ENCODE peak calls at places on chromosomes 12 and 14, in four cellular contexts. I is naive thymus-derived CD4-positive, alpha-beta T cell; E is psoas muscle; U is Caco-2. Q is an unnamed sample.

GRCh38 chr12:118645219-118645618 is 268.9 kb downstream of the SUDS3 start:
- DNase-seq in I (no peak), E (no peak), U (peak; percentile 58), Q (peak; percentile 37)

GRCh38 chr12:132824053-132824452 is 4.6 kb downstream of the GOLGA3 start:
- DNase-seq in I (no peak), E (no peak), U (no peak), Q (no peak)

GRCh38 chr14:34318014-34318413 is 144.0 kb downstream of the SPTSSA start:
- DNase-seq in I (no peak), E (no peak), U (no peak), Q (no peak)

GRCh38 chr12:116442981-116443380 is 116.2 kb upstream of the MAP1LC3B2 start:
- DNase-seq in I (no peak), E (no peak), U (no peak), Q (no peak)

GRCh38 chr12:2794261-2794735 is 472 bp upstream of the FKBP4 start:
- DNase-seq in I (peak; percentile 21), E (peak; percentile 57), U (no peak), Q (no peak)

GRCh38 chr12:43352001-43352400 is 200.0 kb downstream of the ADAMTS20 start:
- DNase-seq in I (no peak), E (no peak), U (no peak), Q (no peak)

GRCh38 chr12:53719649-53720048 is 7.6 kb downstream of the CALCOCO1 start:
- DNase-seq in I (no peak), E (no peak), U (no peak), Q (no peak)

GRCh38 chr12:115354007-115354452 is 670.1 kb upstream of the TBX3 start:
- DNase-seq in I (no peak), E (peak; percentile 66), U (no peak), Q (no peak)

GRCh38 chr14:23864252-23864651 is 89.3 kb upstream of the DHRS4 start:
- DNase-seq in I (no peak), E (no peak), U (no peak), Q (no peak)

GRCh38 chr12:63937381-63938168 is 93.1 kb downstream of the SRGAP1 start:
- DNase-seq in I (no peak), E (no peak), U (no peak), Q (no peak)

GRCh38 chr12:55932546-55932919 is 1.6 kb downstream of the DGKA start:
- DNase-seq in I (peak; percentile 62), E (no peak), U (no peak), Q (peak; percentile 55)

GRCh38 chr12:56385873-56386272 is 23.2 kb upstream of the APOF start:
- DNase-seq in I (no peak), E (no peak), U (no peak), Q (no peak)

GRCh38 chr14:65813760-65814387 is 401.3 kb downstream of the FUT8 start:
- DNase-seq in I (peak; percentile 12), E (no peak), U (no peak), Q (no peak)

GRCh38 chr12:26870491-26871419 is 37.8 kb upstream of the ITPR2 start:
- DNase-seq in I (no peak), E (peak; percentile 63), U (no peak), Q (peak; percentile 76)

GRCh38 chr14:80077262-80077661 is 134.0 kb downstream of the DIO2 start:
- DNase-seq in I (no peak), E (no peak), U (no peak), Q (no peak)

GRCh38 chr12:71469235-71469873 is 29.8 kb downstream of the LGR5 start:
- DNase-seq in I (no peak), E (no peak), U (no peak), Q (no peak)

DNA sequence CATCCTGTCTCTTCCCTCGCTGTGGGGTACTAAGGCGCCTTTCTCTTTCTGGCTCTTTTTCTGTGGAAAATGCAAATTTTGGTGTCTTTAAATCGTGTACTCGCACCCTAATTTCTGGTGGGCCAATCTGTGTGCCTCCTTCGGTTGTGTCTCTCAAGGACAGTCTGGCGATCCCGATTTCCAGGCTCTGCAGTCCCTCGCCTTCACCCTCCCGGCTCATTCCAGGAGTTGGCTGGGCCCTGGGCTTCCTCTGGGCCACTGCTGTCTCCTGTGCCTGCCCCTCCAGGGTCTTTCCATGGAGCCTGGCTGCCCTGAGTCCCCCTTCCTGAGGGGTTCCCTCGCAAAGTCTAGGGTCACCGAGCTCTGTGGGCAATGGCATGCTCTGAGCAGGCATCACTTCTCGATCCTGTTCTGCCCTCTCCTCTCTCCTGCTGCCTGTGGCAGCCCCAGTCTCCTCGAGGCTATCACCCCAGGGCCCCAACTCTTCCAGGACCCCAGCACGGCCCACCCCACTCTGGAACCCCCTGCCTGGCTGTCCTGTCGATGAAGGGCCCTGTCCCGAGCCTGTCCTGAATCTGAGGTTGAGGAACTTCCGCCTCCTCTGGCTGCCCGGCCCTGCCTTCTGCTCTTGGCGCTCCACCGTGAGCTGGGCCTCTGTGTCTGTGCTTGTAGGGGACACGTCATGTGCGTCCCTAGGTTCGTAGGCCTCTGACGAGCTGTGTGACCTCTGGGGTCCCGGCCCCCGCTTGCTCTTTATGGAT is 24.1 kb downstream of the AHNAK2 start:
- DNase-seq in I (no peak), E (peak; percentile 36), U (no peak), Q (no peak)
- H3K4me3 ChIP-seq in I (no peak overlapping the region), E (no peak overlapping the region), U (no peak overlapping the region), Q (no peak overlapping the region)

DNA sequence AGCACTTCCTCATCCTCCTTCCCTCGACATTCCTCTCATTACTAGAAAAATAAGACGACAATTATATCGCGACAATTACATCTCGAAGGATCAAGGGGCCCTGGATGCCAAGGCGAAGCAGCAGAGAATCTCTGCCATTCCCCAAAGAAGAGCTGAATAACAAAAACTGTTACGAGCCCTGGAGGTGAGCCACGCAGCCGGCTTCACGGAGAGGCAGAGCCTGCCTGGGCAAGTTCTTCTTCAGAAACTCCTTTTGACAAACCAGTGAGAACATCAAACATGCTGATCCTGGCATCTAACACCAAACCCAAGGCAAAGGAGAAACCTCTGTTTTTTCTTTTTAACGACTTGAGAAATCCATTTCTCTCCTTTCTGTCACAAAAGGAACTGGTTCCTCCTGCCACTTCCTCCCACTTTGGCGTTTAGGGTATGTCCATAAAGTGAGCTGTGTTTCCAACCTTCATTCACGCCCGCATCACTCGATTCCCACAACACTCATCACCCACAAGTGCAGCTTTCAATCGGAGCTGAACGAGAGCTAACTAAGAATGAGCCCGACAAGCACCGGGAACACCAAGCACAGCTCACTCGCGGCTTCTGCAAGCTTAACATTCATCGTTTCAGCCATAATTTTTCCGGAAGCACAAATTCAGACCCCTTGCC is 21.5 kb downstream of the CCDC88C start:
- DNase-seq in I (no peak), E (no peak), U (no peak), Q (no peak)
- H3K4me3 ChIP-seq in I (peak overlapping the region; percentile 43), E (no peak overlapping the region), U (no peak overlapping the region), Q (peak overlapping the region; percentile 37)

DNA sequence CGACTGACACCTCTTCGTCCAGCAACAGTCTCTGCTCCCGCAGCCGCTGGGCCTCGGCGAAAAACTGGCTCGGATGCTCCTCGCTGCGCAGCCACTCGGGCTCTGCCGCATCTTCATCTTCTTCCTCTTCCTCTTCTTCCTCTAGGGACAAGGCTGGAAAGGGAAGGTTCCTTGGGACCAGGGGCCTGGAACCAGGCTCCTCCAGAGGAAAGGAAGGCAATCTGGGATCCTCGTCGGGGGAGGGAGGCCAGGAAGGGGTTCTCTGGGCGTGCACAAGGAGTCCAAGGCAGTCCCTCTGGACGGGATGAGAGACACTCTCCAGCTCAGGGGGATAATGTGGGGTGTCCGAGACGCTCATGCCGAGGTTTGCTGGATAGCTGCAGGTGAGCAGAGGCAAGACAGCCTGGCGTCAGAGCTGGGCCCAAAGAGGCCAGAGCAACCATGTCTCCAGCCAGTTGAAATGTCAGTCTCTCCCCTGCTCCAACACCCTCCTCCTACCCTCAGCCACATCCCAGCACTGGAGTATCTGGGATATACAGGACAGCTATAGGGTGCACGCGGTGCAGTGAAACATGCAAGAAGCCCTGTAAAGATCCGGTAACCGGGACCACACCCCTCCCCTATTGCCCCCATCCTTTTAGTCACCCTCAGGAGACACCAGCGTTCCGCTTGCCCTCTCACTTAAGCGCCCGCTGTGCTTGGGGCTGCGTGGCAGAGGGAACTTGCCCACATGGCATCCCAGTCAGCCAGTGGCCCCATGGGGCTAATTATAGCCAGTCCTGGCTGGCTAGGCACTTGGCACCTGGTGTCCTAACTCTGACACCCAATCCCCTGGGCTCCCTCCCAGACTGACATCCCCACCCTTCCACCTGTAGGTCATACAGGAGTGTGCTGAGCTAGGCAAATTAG is at the start of gene KLHL33:
- DNase-seq in I (no peak), E (peak; percentile 90), U (no peak), Q (no peak)
- H3K4me3 ChIP-seq in I (no peak within 1 kb of the TSS), E (peak within 1 kb of the TSS; percentile 67), U (no peak within 1 kb of the TSS), Q (no peak within 1 kb of the TSS)

DNA sequence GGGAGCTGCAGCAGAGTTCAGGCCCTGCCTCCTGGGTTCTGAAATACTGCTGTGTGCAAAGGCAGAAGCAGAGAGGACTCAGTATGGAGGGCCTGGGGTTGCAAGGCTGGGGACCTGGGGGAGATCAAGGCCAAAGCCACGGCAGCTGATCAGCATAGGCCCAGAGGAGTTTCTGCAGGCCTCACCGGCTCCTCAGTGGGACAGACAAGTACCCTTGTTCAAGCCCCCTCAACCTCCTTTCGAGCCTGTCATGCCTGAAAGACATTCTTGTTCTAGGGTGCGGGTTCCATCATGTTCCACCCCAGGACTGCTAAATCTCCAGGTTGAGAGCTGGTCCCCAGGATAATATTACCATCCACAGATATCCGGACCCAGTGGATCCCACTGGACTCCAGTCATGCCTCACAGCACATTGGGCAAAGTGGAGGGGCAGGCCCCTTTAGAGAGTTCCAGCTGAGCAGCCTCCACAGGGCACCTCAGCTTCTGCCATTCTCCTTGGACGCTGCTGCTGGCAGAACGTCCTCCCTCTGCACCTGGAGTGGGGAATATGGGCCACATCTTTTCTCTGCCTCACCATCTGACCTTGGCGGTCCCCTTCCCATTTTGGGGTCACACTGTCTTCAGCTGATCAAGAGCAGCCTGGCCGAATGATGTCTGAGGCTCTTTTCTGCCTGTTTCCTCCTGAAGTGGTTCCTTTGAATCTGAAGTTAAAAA is 137.5 kb downstream of the BCL11B start:
- DNase-seq in I (no peak), E (no peak), U (no peak), Q (no peak)
- H3K4me3 ChIP-seq in I (no peak overlapping the region), E (no peak overlapping the region), U (no peak overlapping the region), Q (no peak overlapping the region)

DNA sequence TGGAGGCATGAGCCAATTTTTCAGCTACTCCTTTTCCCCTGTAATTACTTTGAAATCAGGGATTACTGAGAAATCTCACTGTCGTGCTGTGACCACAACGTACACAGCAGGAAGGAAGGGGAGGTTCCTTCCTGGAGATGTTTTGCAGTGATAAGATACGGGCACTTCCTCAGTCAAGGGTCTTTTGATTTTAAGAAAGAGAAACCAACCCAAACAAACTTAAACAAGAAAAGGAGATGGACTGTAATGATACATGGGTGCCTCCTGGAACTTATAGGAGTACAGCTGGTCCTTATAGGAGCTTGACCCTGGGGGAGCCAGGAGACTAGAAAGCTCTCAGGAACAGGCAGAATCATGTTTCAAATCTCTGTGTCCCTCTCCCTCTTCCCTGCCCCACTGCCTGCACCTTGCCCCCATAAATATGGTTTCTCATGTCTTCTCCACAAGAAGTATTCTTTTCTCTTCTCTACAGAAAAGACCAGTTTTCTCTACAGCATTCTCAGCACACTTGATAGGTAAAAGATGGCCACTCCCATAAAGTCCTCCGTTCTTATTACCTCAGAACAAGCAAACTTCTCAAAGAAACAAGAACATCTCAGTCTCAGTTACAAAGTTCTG is 281.1 kb upstream of the AMIGO2 start:
- DNase-seq in I (peak; percentile 79), E (no peak), U (no peak), Q (peak; percentile 92)
- H3K4me3 ChIP-seq in I (peak overlapping the region; percentile 48), E (no peak overlapping the region), U (no peak overlapping the region), Q (peak overlapping the region; percentile 40)

GRCh38 chr14:94026173-94026885 is at the start of gene OTUB2:
- DNase-seq in I (peak; percentile 97), E (peak; percentile 99), U (peak; percentile 97), Q (peak; percentile 98)
- H3K4me3 ChIP-seq in I (peak within 1 kb of the TSS; percentile 51), E (peak within 1 kb of the TSS; percentile 79), U (peak within 1 kb of the TSS; percentile 71), Q (peak within 1 kb of the TSS; percentile 50)

GRCh38 chr14:73025544-73025943 is 1.4 kb downstream of the ZFYVE1 start:
- DNase-seq in I (no peak), E (no peak), U (no peak), Q (no peak)
- H3K4me3 ChIP-seq in I (no peak overlapping the region), E (peak overlapping the region; percentile 83), U (no peak overlapping the region), Q (no peak overlapping the region)